ENCODE peak calls at places on chromosomes 4 and X, in ten cellular contexts. Z is activated CD4-positive, alpha-beta T cell treated with anti-CD3 and anti-CD28 coated beads, Interleukin-2, amount 50 U/mL, for 1 hour; X is DMS53; Q is heart left ventricle; M is midbrain; H is NCI-H774; R is stromal cell of bone marrow; N is DMS153; V is stimulated activated CD8-positive, alpha-beta memory T cell treated with anti-CD3 and anti-CD28 coated beads, Interleukin-7, amount 100 ng/mL, for 1 hour; D is HT1080. K is an unnamed sample.

GRCh38 chr4:6855692-6856297 is 53.8 kb upstream of the TBC1D14 start:
- DNase-seq in Z (no peak), X (peak), Q (peak), M (no peak), H (no peak), R (no peak), N (no peak), V (no peak), D (peak), K (no peak)

GRCh38 chr4:105241456-105241855 is 94.8 kb downstream of the TET2 start:
- DNase-seq in Z (no peak), X (no peak), Q (peak), M (peak), H (no peak), R (no peak), N (no peak), V (no peak), D (no peak), K (peak)

GRCh38 chr4:105966046-105966445 is 70.8 kb downstream of the NPNT start:
- DNase-seq in Z (no peak), X (no peak), Q (no peak), M (no peak), H (no peak), R (no peak), N (no peak), V (no peak), D (peak), K (no peak)

GRCh38 chrX:13258052-13258444 is 61.8 kb downstream of the ATXN3L start:
- DNase-seq in Z (no peak), X (no peak), Q (no peak), M (no peak), H (no peak), R (no peak), N (no peak), V (no peak), D (no peak), K (no peak)

GRCh38 chr4:7335363-7336066 is 99.2 kb downstream of the PSAPL1 start:
- DNase-seq in Z (peak), X (peak), Q (peak), M (peak), H (peak), R (no peak), N (no peak), V (no peak), D (no peak), K (peak)

GRCh38 chr4:70678383-70678999 is 9.8 kb upstream of the UTP3 start:
- DNase-seq in Z (no peak), X (no peak), Q (no peak), M (no peak), H (no peak), R (no peak), N (no peak), V (no peak), D (no peak), K (no peak)

GRCh38 chr4:28225005-28225404 is 1364.4 kb downstream of the STIM2 start:
- DNase-seq in Z (no peak), X (peak), Q (no peak), M (peak), H (peak), R (peak), N (no peak), V (no peak), D (peak), K (no peak)

GRCh38 chrX:111337067-111337466 is 66.8 kb upstream of the CAPN6 start:
- DNase-seq in Z (no peak), X (peak), Q (no peak), M (no peak), H (no peak), R (no peak), N (no peak), V (no peak), D (no peak), K (no peak)

GRCh38 chrX:43679778-43680177 is 23.7 kb downstream of the MAOA start:
- DNase-seq in Z (no peak), X (peak), Q (no peak), M (no peak), H (no peak), R (no peak), N (no peak), V (no peak), D (no peak), K (no peak)

GRCh38 chrX:77412631-77413030 is 34.6 kb upstream of the FGF16 start:
- DNase-seq in Z (no peak), X (no peak), Q (no peak), M (no peak), H (no peak), R (no peak), N (no peak), V (no peak), D (no peak), K (no peak)